ENCODE peak calls at places on chromosomes 6 and 20, in seven cellular contexts. One of them, this sample, is unnamed.
A peak's percentile ranks its signal among the peaks of the same experiment; 100 is the strongest.

GRCh38 chr6:111011360-111012142 is 29.7 kb downstream of the RPF2 start:
- DNase-seq in AG10803: peak; percentile 45
- DNase-seq in GM03348: peak; percentile 78
- DNase-seq in NCI-H1436: peak; percentile 47
- DNase-seq in A172: peak; percentile 21
- DNase-seq in GM12865: peak; percentile 50
- DNase-seq in T-helper 9 cell: no peak
- DNase-seq in this sample: peak; percentile 66

GRCh38 chr20:46040902-46041535 is 12.0 kb downstream of the SLC12A5 start:
- DNase-seq in AG10803: no peak
- DNase-seq in T-helper 9 cell: peak; percentile 48
- DNase-seq in NCI-H1436: no peak
- DNase-seq in A172: peak; percentile 49
- DNase-seq in GM03348: peak; percentile 57
- DNase-seq in GM12865: peak; percentile 35
- DNase-seq in this sample: no peak

GRCh38 chr6:135192256-135193174 is 11.4 kb downstream of the MYB start:
- DNase-seq in AG10803: no peak
- DNase-seq in NCI-H1436: no peak
- DNase-seq in GM12865: no peak
- DNase-seq in GM03348: no peak
- DNase-seq in T-helper 9 cell: no peak
- DNase-seq in A172: no peak
- DNase-seq in this sample: peak; percentile 100

GRCh38 chr6:41652876-41653641 is 14.8 kb downstream of the MDFI start:
- DNase-seq in AG10803: no peak
- DNase-seq in A172: no peak
- DNase-seq in NCI-H1436: no peak
- DNase-seq in GM03348: no peak
- DNase-seq in GM12865: no peak
- DNase-seq in T-helper 9 cell: no peak
- DNase-seq in this sample: peak; percentile 36

GRCh38 chr6:12403201-12403826 is 113.2 kb downstream of the EDN1 start:
- DNase-seq in NCI-H1436: no peak
- DNase-seq in AG10803: peak; percentile 70
- DNase-seq in GM03348: peak; percentile 76
- DNase-seq in T-helper 9 cell: no peak
- DNase-seq in A172: peak; percentile 10
- DNase-seq in GM12865: no peak
- DNase-seq in this sample: no peak

GRCh38 chr20:50918403-50918802 is 12.8 kb downstream of the ADNP start:
- DNase-seq in NCI-H1436: no peak
- DNase-seq in GM03348: peak; percentile 33
- DNase-seq in GM12865: no peak
- DNase-seq in A172: no peak
- DNase-seq in T-helper 9 cell: no peak
- DNase-seq in AG10803: peak; percentile 66
- DNase-seq in this sample: no peak

GRCh38 chr20:48411906-48412305 is 415.9 kb downstream of the PREX1 start:
- DNase-seq in T-helper 9 cell: no peak
- DNase-seq in GM12865: no peak
- DNase-seq in NCI-H1436: no peak
- DNase-seq in A172: no peak
- DNase-seq in GM03348: no peak
- DNase-seq in AG10803: no peak
- DNase-seq in this sample: no peak

GRCh38 chr6:101539510-101540245 is 146.2 kb downstream of the GRIK2 start:
- DNase-seq in T-helper 9 cell: no peak
- DNase-seq in A172: no peak
- DNase-seq in GM12865: no peak
- DNase-seq in NCI-H1436: no peak
- DNase-seq in GM03348: peak; percentile 24
- DNase-seq in AG10803: peak; percentile 71
- DNase-seq in this sample: no peak

GRCh38 chr20:221258-221830 is 5.7 kb upstream of the DEFB129 start:
- DNase-seq in GM12865: no peak
- DNase-seq in T-helper 9 cell: no peak
- DNase-seq in AG10803: no peak
- DNase-seq in NCI-H1436: no peak
- DNase-seq in A172: no peak
- DNase-seq in GM03348: no peak
- DNase-seq in this sample: no peak

GRCh38 chr20:32600681-32601237 is 15.6 kb upstream of the NOL4L start:
- DNase-seq in T-helper 9 cell: no peak
- DNase-seq in NCI-H1436: no peak
- DNase-seq in A172: no peak
- DNase-seq in AG10803: peak; percentile 11
- DNase-seq in GM12865: no peak
- DNase-seq in GM03348: peak; percentile 49
- DNase-seq in this sample: no peak

GRCh38 chr6:169253745-169254238 is at the start of gene THBS2:
- DNase-seq in AG10803: peak; percentile 94
- DNase-seq in A172: peak; percentile 90
- DNase-seq in T-helper 9 cell: no peak
- DNase-seq in GM03348: peak; percentile 93
- DNase-seq in NCI-H1436: no peak
- DNase-seq in GM12865: no peak
- DNase-seq in this sample: peak; percentile 33

GRCh38 chr6:108432792-108433191 is 127.9 kb upstream of the FOXO3 start:
- DNase-seq in AG10803: no peak
- DNase-seq in GM03348: no peak
- DNase-seq in A172: no peak
- DNase-seq in GM12865: no peak
- DNase-seq in T-helper 9 cell: no peak
- DNase-seq in NCI-H1436: no peak
- DNase-seq in this sample: no peak

GRCh38 chr20:33539129-33539528 is 49.2 kb downstream of the CBFA2T2 start:
- DNase-seq in A172: no peak
- DNase-seq in T-helper 9 cell: no peak
- DNase-seq in GM03348: no peak
- DNase-seq in GM12865: no peak
- DNase-seq in NCI-H1436: no peak
- DNase-seq in AG10803: no peak
- DNase-seq in this sample: peak; percentile 10

GRCh38 chr6:114342086-114342825 is 567 bp downstream of the HS3ST5 start:
- DNase-seq in GM12865: no peak
- DNase-seq in AG10803: no peak
- DNase-seq in NCI-H1436: peak; percentile 40
- DNase-seq in T-helper 9 cell: no peak
- DNase-seq in A172: peak; percentile 3
- DNase-seq in GM03348: peak; percentile 36
- DNase-seq in this sample: peak; percentile 48

GRCh38 chr20:48656661-48657211 is 171.1 kb downstream of the PREX1 start:
- DNase-seq in AG10803: no peak
- DNase-seq in GM12865: no peak
- DNase-seq in A172: no peak
- DNase-seq in NCI-H1436: no peak
- DNase-seq in T-helper 9 cell: no peak
- DNase-seq in GM03348: no peak
- DNase-seq in this sample: no peak

GRCh38 chr6:118679293-118679692 is 27.9 kb upstream of the CEP85L start:
- DNase-seq in GM12865: no peak
- DNase-seq in AG10803: peak; percentile 65
- DNase-seq in A172: no peak
- DNase-seq in T-helper 9 cell: no peak
- DNase-seq in GM03348: peak; percentile 59
- DNase-seq in NCI-H1436: no peak
- DNase-seq in this sample: no peak

GRCh38 chr20:59002874-59003399 is 4.1 kb downstream of the CTSZ start:
- DNase-seq in T-helper 9 cell: no peak
- DNase-seq in A172: no peak
- DNase-seq in GM12865: no peak
- DNase-seq in AG10803: no peak
- DNase-seq in NCI-H1436: no peak
- DNase-seq in GM03348: no peak
- DNase-seq in this sample: no peak

GRCh38 chr20:45781391-45781931 is 10.2 kb downstream of the WFDC3 start:
- DNase-seq in T-helper 9 cell: no peak
- DNase-seq in NCI-H1436: no peak
- DNase-seq in AG10803: peak; percentile 92
- DNase-seq in GM12865: no peak
- DNase-seq in A172: peak; percentile 98
- DNase-seq in GM03348: peak; percentile 63
- DNase-seq in this sample: no peak

GRCh38 chr6:163662604-163663225 is 248.2 kb downstream of the QKI start:
- DNase-seq in NCI-H1436: no peak
- DNase-seq in GM12865: no peak
- DNase-seq in A172: no peak
- DNase-seq in AG10803: no peak
- DNase-seq in T-helper 9 cell: no peak
- DNase-seq in GM03348: no peak
- DNase-seq in this sample: no peak

GRCh38 chr6:149235130-149235561 is 82.4 kb upstream of the TAB2 start:
- DNase-seq in NCI-H1436: no peak
- DNase-seq in A172: peak; percentile 76
- DNase-seq in T-helper 9 cell: no peak
- DNase-seq in AG10803: peak; percentile 17
- DNase-seq in GM12865: peak; percentile 72
- DNase-seq in GM03348: no peak
- DNase-seq in this sample: no peak

GRCh38 chr6:3565291-3565690 is 108.4 kb upstream of the SLC22A23 start:
- DNase-seq in GM03348: no peak
- DNase-seq in AG10803: no peak
- DNase-seq in A172: no peak
- DNase-seq in T-helper 9 cell: no peak
- DNase-seq in GM12865: no peak
- DNase-seq in NCI-H1436: no peak
- DNase-seq in this sample: no peak

GRCh38 chr20:32674362-32674789 is 635 bp upstream of the C20orf203 start:
- DNase-seq in A172: peak; percentile 72
- DNase-seq in AG10803: peak; percentile 55
- DNase-seq in NCI-H1436: peak; percentile 37
- DNase-seq in GM03348: peak; percentile 82
- DNase-seq in T-helper 9 cell: peak; percentile 70
- DNase-seq in GM12865: peak; percentile 78
- DNase-seq in this sample: peak; percentile 15

GRCh38 chr6:80348263-80348662 is 241.8 kb downstream of the BCKDHB start:
- DNase-seq in NCI-H1436: no peak
- DNase-seq in A172: no peak
- DNase-seq in GM12865: no peak
- DNase-seq in T-helper 9 cell: no peak
- DNase-seq in AG10803: peak; percentile 40
- DNase-seq in GM03348: no peak
- DNase-seq in this sample: no peak

GRCh38 chr6:98824907-98825601 is 9.3 kb upstream of the POU3F2 start:
- DNase-seq in A172: no peak
- DNase-seq in GM12865: no peak
- DNase-seq in AG10803: no peak
- DNase-seq in T-helper 9 cell: no peak
- DNase-seq in NCI-H1436: no peak
- DNase-seq in GM03348: no peak
- DNase-seq in this sample: no peak

GRCh38 chr6:87637106-87637505 is 47.2 kb downstream of the ORC3 start:
- DNase-seq in AG10803: no peak
- DNase-seq in GM12865: no peak
- DNase-seq in NCI-H1436: no peak
- DNase-seq in T-helper 9 cell: no peak
- DNase-seq in GM03348: no peak
- DNase-seq in A172: no peak
- DNase-seq in this sample: no peak

GRCh38 chr6:143581835-143582480 is 70.4 kb upstream of the FUCA2 start:
- DNase-seq in GM12865: no peak
- DNase-seq in NCI-H1436: no peak
- DNase-seq in A172: no peak
- DNase-seq in AG10803: peak; percentile 66
- DNase-seq in T-helper 9 cell: no peak
- DNase-seq in GM03348: peak; percentile 54
- DNase-seq in this sample: no peak

GRCh38 chr20:32902456-32903420 is 44.0 kb downstream of the EFCAB8 start:
- DNase-seq in GM03348: peak; percentile 86
- DNase-seq in A172: peak; percentile 53
- DNase-seq in NCI-H1436: peak; percentile 29
- DNase-seq in T-helper 9 cell: peak; percentile 60
- DNase-seq in GM12865: peak; percentile 64
- DNase-seq in AG10803: peak; percentile 53
- DNase-seq in this sample: peak; percentile 31

GRCh38 chr6:32089082-32089828 is 19.9 kb downstream of the TNXB start:
- DNase-seq in NCI-H1436: no peak
- DNase-seq in A172: no peak
- DNase-seq in T-helper 9 cell: no peak
- DNase-seq in GM03348: no peak
- DNase-seq in GM12865: no peak
- DNase-seq in AG10803: no peak
- DNase-seq in this sample: no peak

GRCh38 chr6:32194825-32195651 is 2.6 kb upstream of the GPSM3 start:
- DNase-seq in AG10803: peak; percentile 61
- DNase-seq in GM12865: peak; percentile 69
- DNase-seq in A172: peak; percentile 59
- DNase-seq in NCI-H1436: peak; percentile 8
- DNase-seq in T-helper 9 cell: no peak
- DNase-seq in GM03348: peak; percentile 50
- DNase-seq in this sample: peak; percentile 43

GRCh38 chr6:99330159-99330558 is 19.3 kb downstream of the FAXC start:
- DNase-seq in GM12865: peak; percentile 94
- DNase-seq in T-helper 9 cell: peak; percentile 15
- DNase-seq in A172: peak; percentile 48
- DNase-seq in AG10803: peak; percentile 64
- DNase-seq in GM03348: peak; percentile 78
- DNase-seq in NCI-H1436: peak; percentile 61
- DNase-seq in this sample: peak; percentile 78

GRCh38 chr20:35490736-35491181 is 35.4 kb downstream of the CEP250 start:
- DNase-seq in GM12865: peak; percentile 86
- DNase-seq in A172: no peak
- DNase-seq in NCI-H1436: no peak
- DNase-seq in AG10803: no peak
- DNase-seq in GM03348: no peak
- DNase-seq in T-helper 9 cell: peak; percentile 45
- DNase-seq in this sample: no peak

GRCh38 chr6:84825461-84825860 is 61.1 kb upstream of the TBX18 start:
- DNase-seq in NCI-H1436: no peak
- DNase-seq in A172: peak; percentile 83
- DNase-seq in GM03348: peak; percentile 32
- DNase-seq in AG10803: peak; percentile 23
- DNase-seq in T-helper 9 cell: no peak
- DNase-seq in GM12865: no peak
- DNase-seq in this sample: no peak

GRCh38 chr6:125745281-125746018 is 4.0 kb upstream of the HEY2 start:
- DNase-seq in AG10803: no peak
- DNase-seq in GM12865: no peak
- DNase-seq in A172: no peak
- DNase-seq in T-helper 9 cell: no peak
- DNase-seq in GM03348: no peak
- DNase-seq in NCI-H1436: no peak
- DNase-seq in this sample: no peak

GRCh38 chr6:13406051-13406477 is 77.7 kb upstream of the TBC1D7 start:
- DNase-seq in GM12865: no peak
- DNase-seq in T-helper 9 cell: no peak
- DNase-seq in GM03348: no peak
- DNase-seq in A172: no peak
- DNase-seq in AG10803: peak; percentile 26
- DNase-seq in NCI-H1436: no peak
- DNase-seq in this sample: no peak